ENCODE peak calls at places on chromosomes 11 and 22, in four cellular contexts. D is kidney, A is spleen, O is body of pancreas. Y is an unnamed sample.

GRCh38 chr11:61041755-61042518 is 60.4 kb upstream of the CD5 start:
- DNase-seq in D (peak; percentile 81), A (peak; percentile 93), O (peak; percentile 30), Y (peak; percentile 34)

GRCh38 chr11:95827661-95828060 is 37.4 kb downstream of the CEP57 start:
- DNase-seq in D (no peak), A (no peak), O (no peak), Y (peak; percentile 30)

GRCh38 chr11:117633186-117633585 is 163.8 kb downstream of the DSCAML1 start:
- DNase-seq in D (no peak), A (peak; percentile 32), O (no peak), Y (no peak)

GRCh38 chr11:77203901-77204755 is 76.1 kb downstream of the MYO7A start:
- DNase-seq in D (peak; percentile 55), A (peak; percentile 67), O (no peak), Y (no peak)

GRCh38 chr22:25110596-25110845 is 89.1 kb upstream of the CRYBB3 start:
- DNase-seq in D (no peak), A (no peak), O (no peak), Y (no peak)

GRCh38 chr11:122920579-122920978 is 38.0 kb downstream of the JHY start:
- DNase-seq in D (no peak), A (no peak), O (no peak), Y (no peak)

GRCh38 chr22:30490399-30490798 is 15.1 kb downstream of the SEC14L4 start:
- DNase-seq in D (no peak), A (no peak), O (no peak), Y (no peak)

GRCh38 chr11:114082415-114082748 is 22.9 kb downstream of the ZBTB16 start:
- DNase-seq in D (no peak), A (no peak), O (peak; percentile 51), Y (peak; percentile 65)

GRCh38 chr22:47167056-47167455 is 404.6 kb downstream of the TBC1D22A start:
- DNase-seq in D (peak; percentile 14), A (peak; percentile 40), O (no peak), Y (no peak)

GRCh38 chr11:28826807-28827206 is 718.6 kb downstream of the METTL15 start:
- DNase-seq in D (no peak), A (no peak), O (no peak), Y (no peak)

GRCh38 chr11:88345408-88345807 is 7.9 kb upstream of the CTSC start:
- DNase-seq in D (no peak), A (no peak), O (no peak), Y (peak; percentile 67)

GRCh38 chr11:76778874-76779273 is 4.3 kb upstream of the TSKU start:
- DNase-seq in D (no peak), A (no peak), O (no peak), Y (no peak)

GRCh38 chr11:75214411-75214821 is 26.2 kb upstream of the TPBGL start:
- DNase-seq in D (peak; percentile 89), A (no peak), O (peak; percentile 79), Y (peak; percentile 85)

GRCh38 chr11:3808846-3809623 is 675 bp downstream of the PGAP2 start:
- DNase-seq in D (no peak), A (no peak), O (peak; percentile 77), Y (peak; percentile 55)

GRCh38 chr11:126647735-126648134 is 292.2 kb downstream of the ST3GAL4 start:
- DNase-seq in D (no peak), A (no peak), O (no peak), Y (peak; percentile 42)

GRCh38 chr11:35419713-35420333 is 465 bp upstream of the SLC1A2 start:
- DNase-seq in D (peak; percentile 69), A (no peak), O (no peak), Y (no peak)

GRCh38 chr11:104256525-104256924 is 92.6 kb upstream of the PDGFD start:
- DNase-seq in D (no peak), A (no peak), O (no peak), Y (peak; percentile 45)

GRCh38 chr11:58133329-58134076 is 8.2 kb upstream of the OR9I1 start:
- DNase-seq in D (no peak), A (no peak), O (no peak), Y (no peak)

GRCh38 chr22:22422629-22423112 is 85.9 kb downstream of the ZNF280B start:
- DNase-seq in D (no peak), A (peak; percentile 93), O (peak; percentile 68), Y (peak; percentile 69)

GRCh38 chr11:130865091-130865771 is 51.0 kb downstream of the SNX19 start:
- DNase-seq in D (no peak), A (no peak), O (no peak), Y (no peak)

GRCh38 chr11:131744847-131745246 is 374.4 kb downstream of the NTM start:
- DNase-seq in D (no peak), A (no peak), O (no peak), Y (peak; percentile 35)

GRCh38 chr11:76348348-76348747 is 32.6 kb downstream of the THAP12 start:
- DNase-seq in D (no peak), A (no peak), O (no peak), Y (no peak)

GRCh38 chr11:13289081-13289480 is 11.5 kb downstream of the BMAL1 start:
- DNase-seq in D (no peak), A (no peak), O (no peak), Y (peak; percentile 34)

GRCh38 chr11:73894725-73895335 is 18.0 kb downstream of the PAAF1 start:
- DNase-seq in D (no peak), A (no peak), O (no peak), Y (no peak)

GRCh38 chr11:79488286-79488685 is 47.5 kb upstream of the TENM4 start:
- DNase-seq in D (no peak), A (no peak), O (no peak), Y (peak; percentile 40)

GRCh38 chr22:17101475-17102296 is 16.9 kb downstream of the IL17RA start:
- DNase-seq in D (no peak), A (peak; percentile 66), O (no peak), Y (no peak)

GRCh38 chr11:104490182-104490581 is 326.2 kb upstream of the PDGFD start:
- DNase-seq in D (no peak), A (no peak), O (no peak), Y (no peak)

GRCh38 chr22:42688241-42688913 is 32.3 kb downstream of the A4GALT start:
- DNase-seq in D (peak; percentile 97), A (no peak), O (peak; percentile 90), Y (peak; percentile 98)

GRCh38 chr11:9758676-9759518 is 95.0 kb downstream of the SWAP70 start:
- DNase-seq in D (peak; percentile 96), A (peak; percentile 91), O (peak; percentile 71), Y (peak; percentile 87)

GRCh38 chr22:46018859-46019258 is 41.9 kb upstream of the WNT7B start:
- DNase-seq in D (no peak), A (no peak), O (no peak), Y (no peak)

GRCh38 chr22:40418366-40419201 is 48.2 kb downstream of the SGSM3 start:
- DNase-seq in D (peak; percentile 89), A (peak; percentile 84), O (no peak), Y (no peak)

GRCh38 chr22:29517215-29517908 is 36.2 kb downstream of the THOC5 start:
- DNase-seq in D (no peak), A (peak; percentile 44), O (peak; percentile 20), Y (no peak)

GRCh38 chr22:37569009-37569920 is 9.0 kb downstream of the CDC42EP1 start:
- DNase-seq in D (no peak), A (no peak), O (peak; percentile 97), Y (no peak)
- TF ChIP-seq CTCF in D (no peak), A (no peak), O (peak; percentile 15), Y (no peak)

GRCh38 chr22:37594237-37594636 is 14.3 kb upstream of the LGALS2 start:
- DNase-seq in D (no peak), A (no peak), O (no peak), Y (no peak)

GRCh38 chr22:37588540-37589215 is 8.8 kb upstream of the LGALS2 start:
- DNase-seq in D (no peak), A (no peak), O (no peak), Y (no peak)

GRCh38 chr22:37589607-37590006 is 9.7 kb upstream of the LGALS2 start:
- DNase-seq in D (no peak), A (no peak), O (no peak), Y (no peak)

GRCh38 chr22:37591823-37592404 is 12.0 kb upstream of the LGALS2 start:
- DNase-seq in D (no peak), A (no peak), O (no peak), Y (no peak)
- H3K4me3 ChIP-seq in D (no peak overlapping the region), A (no peak overlapping the region), O (no peak overlapping the region), Y (peak overlapping the region; percentile 8)

DNA sequence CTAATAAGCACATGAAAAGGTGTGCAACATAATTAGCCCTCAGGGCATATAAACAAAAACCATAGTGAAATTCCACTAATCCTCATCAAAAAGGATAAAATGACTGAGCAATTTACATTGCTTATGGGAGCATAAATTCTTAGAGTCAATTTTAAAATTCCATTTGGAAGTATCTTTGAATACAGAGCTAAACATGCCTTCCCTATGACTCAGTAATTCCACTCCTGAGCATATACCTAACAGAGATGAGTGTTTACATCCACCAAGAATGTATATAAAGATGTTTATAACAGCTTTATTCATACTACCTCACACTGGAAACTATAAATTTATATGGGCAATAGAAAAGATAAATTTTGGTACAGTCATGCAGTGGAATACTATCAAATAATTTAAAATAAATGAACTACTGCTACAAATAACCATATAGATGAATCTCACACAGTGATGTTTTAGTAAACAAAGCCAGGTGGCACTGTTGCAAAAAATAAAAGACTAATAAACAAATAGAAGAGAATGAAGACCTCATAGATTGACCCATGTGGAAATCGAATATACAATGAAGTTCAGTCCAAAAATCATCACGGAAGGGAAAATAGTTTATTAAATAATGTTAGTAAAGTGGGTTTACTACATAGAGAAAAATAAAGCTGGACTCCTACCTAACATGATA is 8.2 kb upstream of the OR2D2 start:
- DNase-seq in D (no peak), A (no peak), O (no peak), Y (peak; percentile 5)
- TF ChIP-seq CTCF in D (no peak), A (no peak), O (no peak), Y (no peak)

GRCh38 chr11:32427616-32427934 is 7.8 kb downstream of the WT1 start:
- DNase-seq in D (no peak), A (no peak), O (no peak), Y (no peak)

GRCh38 chr11:32427935-32428664 is 7.2 kb downstream of the WT1 start:
- DNase-seq in D (peak; percentile 66), A (peak; percentile 74), O (no peak), Y (no peak)

GRCh38 chr11:32426192-32426591 is 9.1 kb downstream of the WT1 start:
- DNase-seq in D (peak; percentile 48), A (no peak), O (no peak), Y (no peak)

GRCh38 chr11:32428665-32429293 is 6.6 kb downstream of the WT1 start:
- DNase-seq in D (no peak), A (no peak), O (no peak), Y (no peak)

DNA sequence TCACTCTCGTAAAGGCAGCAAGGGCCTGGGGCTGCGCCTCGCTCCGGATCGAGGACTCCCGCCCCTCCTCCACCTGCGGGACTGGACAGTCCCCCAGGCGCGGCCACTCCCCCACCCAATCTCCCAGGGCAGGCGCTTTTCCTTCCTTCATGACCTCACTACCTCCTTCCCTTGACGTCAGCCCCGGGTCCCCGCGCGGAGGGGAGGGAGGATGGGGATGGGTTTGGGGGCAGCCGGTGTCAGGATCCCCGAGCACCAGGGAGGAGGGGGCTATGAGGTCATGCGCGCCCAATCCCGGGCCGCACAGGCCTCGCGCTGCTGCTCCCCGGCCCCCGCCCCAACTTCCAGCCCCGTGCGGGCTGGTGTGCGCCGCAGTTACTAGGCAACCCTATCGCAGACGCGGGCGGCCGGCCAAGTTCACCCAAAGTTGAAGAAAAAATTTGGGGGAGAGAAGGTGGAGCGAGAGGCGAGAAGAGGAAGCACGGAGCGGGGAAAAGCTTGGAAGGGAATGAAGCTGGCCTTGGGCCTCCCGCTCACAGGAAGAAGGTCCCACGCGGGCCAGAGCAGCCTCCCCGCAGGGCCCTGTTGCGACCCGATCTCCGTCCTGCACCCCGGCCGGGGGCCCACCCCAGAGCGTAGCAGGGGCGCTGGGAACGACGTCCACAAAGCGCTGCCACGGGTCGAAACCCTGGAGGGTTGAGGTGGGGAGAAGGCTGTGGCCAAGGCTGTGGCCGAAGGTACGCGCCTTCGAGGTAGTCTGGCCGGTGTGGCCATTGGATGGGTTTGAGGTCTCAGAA is 8.3 kb downstream of the WT1 start:
- DNase-seq in D (peak; percentile 68), A (peak; percentile 67), O (no peak), Y (peak; percentile 74)
- H3K4me3 ChIP-seq in D (no peak overlapping the region), A (no peak overlapping the region), O (no peak overlapping the region), Y (no peak overlapping the region)